ENCODE peak calls at places on chromosomes 11 and 22, in four cellular contexts. N is stimulated activated CD8-positive, alpha-beta memory T cell treated with anti-CD3 and anti-CD28 coated beads, Interleukin-12 subunit alpha, Interleukin-12 subunit beta, amount 100 ng/mL, for 1 hour; C is NCI-H2081 treated with DMSO at 0.1 percent for 48 hours; E is EH. Q is an unnamed sample.

GRCh38 chr11:92130432-92130831 is 94.2 kb upstream of the FAT3 start:
- DNase-seq in N (no peak), C (no peak), E (peak), Q (no peak)

GRCh38 chr11:121706884-121707283 is 254.1 kb upstream of the SORL1-AS1 start:
- DNase-seq in E (no peak), C (no peak), N (no peak), Q (no peak)

GRCh38 chr11:28072321-28072720 is 35.6 kb downstream of the KIF18A start:
- DNase-seq in E (peak), C (no peak), N (no peak), Q (no peak)

GRCh38 chr11:76701701-76702100 is 31.2 kb upstream of the LRRC32 start:
- DNase-seq in C (no peak), E (peak), N (no peak), Q (no peak)

GRCh38 chr11:111978028-111978771 is 41.1 kb downstream of the DIXDC1 start:
- DNase-seq in C (no peak), N (no peak), E (peak), Q (no peak)

GRCh38 chr11:35323076-35323868 is 96.1 kb downstream of the SLC1A2 start:
- DNase-seq in E (peak), C (no peak), N (no peak), Q (no peak)

GRCh38 chr22:45216133-45217003 is 24.3 kb downstream of the KIAA0930 start:
- DNase-seq in N (no peak), E (peak), C (no peak), Q (no peak)

GRCh38 chr22:36282078-36282831 is 29.3 kb downstream of the APOL1 start:
- DNase-seq in E (no peak), N (no peak), C (no peak), Q (no peak)

GRCh38 chr11:33291004-33291777 is 34.0 kb downstream of the HIPK3 start:
- DNase-seq in N (no peak), C (no peak), E (peak), Q (no peak)

GRCh38 chr11:83349371-83349770 is 63.2 kb upstream of the CCDC90B start:
- DNase-seq in N (no peak), E (no peak), C (no peak), Q (no peak)

GRCh38 chr11:78907636-78908035 is 333.0 kb upstream of the NARS2 start:
- DNase-seq in E (no peak), N (no peak), C (no peak), Q (no peak)

GRCh38 chr11:7413961-7414728 is 71.2 kb upstream of the OLFML1 start:
- DNase-seq in C (no peak), E (no peak), N (no peak), Q (no peak)

GRCh38 chr11:69413015-69413801 is 68.3 kb upstream of the LINC01488 start:
- DNase-seq in E (no peak), N (no peak), C (no peak), Q (no peak)

Q was measured in NCI-H2107.